ENCODE peak calls at places on chromosomes 2 and 18, in four cellular contexts. D is endothelial cell, M is Ammon's horn, G is NCI-H1048. R is an unnamed sample.

GRCh38 chr2:152409691-152410597 is 75.0 kb downstream of the FMNL2 start:
- DNase-seq in D (no peak), M (no peak), G (no peak), R (no peak)

GRCh38 chr18:13455960-13456471 is 237.5 kb downstream of the LDLRAD4 start:
- DNase-seq in D (no peak), M (no peak), G (no peak), R (peak)

GRCh38 chr2:110746586-110747521 is 14.5 kb downstream of the ACOXL start:
- DNase-seq in D (no peak), M (no peak), G (no peak), R (no peak)

GRCh38 chr2:88729061-88729745 is 37.7 kb downstream of the RPIA start:
- DNase-seq in D (no peak), M (no peak), G (no peak), R (no peak)

GRCh38 chr2:191710411-191710900 is 32.5 kb downstream of the NABP1 start:
- DNase-seq in D (no peak), M (no peak), G (no peak), R (no peak)

GRCh38 chr2:29012211-29012681 is 31.1 kb downstream of the TOGARAM2 start:
- DNase-seq in D (no peak), M (no peak), G (no peak), R (no peak)

GRCh38 chr2:130852521-130853115 is 15.9 kb downstream of the ARHGEF4 start:
- DNase-seq in D (no peak), M (no peak), G (no peak), R (no peak)

GRCh38 chr2:210421916-210422315 is 54.6 kb downstream of the LANCL1 start:
- DNase-seq in D (no peak), M (no peak), G (no peak), R (no peak)

GRCh38 chr2:56104951-56105350 is 78.8 kb upstream of the CCDC85A start:
- DNase-seq in D (no peak), M (no peak), G (no peak), R (no peak)

GRCh38 chr2:55511508-55512124 is 7.9 kb upstream of the CFAP36 start:
- DNase-seq in D (peak), M (peak), G (no peak), R (peak)

GRCh38 chr2:29850794-29851193 is 70.6 kb downstream of the ALK start:
- DNase-seq in D (no peak), M (no peak), G (no peak), R (no peak)

GRCh38 chr2:96959406-96960110 is 26.8 kb downstream of the FAM178B start:
- DNase-seq in D (no peak), M (peak), G (no peak), R (no peak)

GRCh38 chr2:226337941-226338605 is 461.5 kb downstream of the IRS1 start:
- DNase-seq in D (no peak), M (no peak), G (no peak), R (no peak)

GRCh38 chr2:101047075-101047766 is 45.1 kb downstream of the RPL31 start:
- DNase-seq in D (no peak), M (no peak), G (no peak), R (no peak)

GRCh38 chr2:108586631-108587030 is 52.4 kb downstream of the LIMS1 start:
- DNase-seq in D (no peak), M (no peak), G (no peak), R (no peak)

GRCh38 chr2:171523969-171524401 is 1.7 kb downstream of the CYBRD1 start:
- DNase-seq in D (no peak), M (peak), G (no peak), R (peak)